ENCODE peak calls at places on chromosome 1, in five cellular contexts. R, Y, J, V and N are unnamed samples.

GRCh38 chr1:61084560-61084991 is 2.2 kb downstream of the NFIA start:
- DNase-seq in R (no peak), Y (no peak), J (no peak), V (no peak), N (no peak)

GRCh38 chr1:1212780-1213152 is 1.2 kb downstream of the TNFRSF4 start:
- DNase-seq in R (no peak), Y (no peak), J (no peak), V (no peak), N (peak)

GRCh38 chr1:211830330-211831142 is at the start of gene LPGAT1:
- DNase-seq in R (peak), Y (peak), J (peak), V (peak), N (no peak)

GRCh38 chr1:77552626-77553025 is 129.8 kb downstream of the ZZZ3 start:
- DNase-seq in R (no peak), Y (no peak), J (no peak), V (no peak), N (no peak)

GRCh38 chr1:53592521-53592982 is 133.4 kb downstream of the DMRTB1 start:
- DNase-seq in R (no peak), Y (peak), J (peak), V (no peak), N (no peak)

GRCh38 chr1:164830628-164831027 is 271.6 kb downstream of the PBX1 start:
- DNase-seq in R (no peak), Y (no peak), J (peak), V (no peak), N (no peak)

GRCh38 chr1:21568006-21568746 is 59.0 kb downstream of the ALPL start:
- DNase-seq in R (no peak), Y (no peak), J (no peak), V (no peak), N (no peak)

GRCh38 chr1:22132517-22133235 is 10.2 kb downstream of the WNT4 start:
- DNase-seq in R (no peak), Y (no peak), J (no peak), V (no peak), N (no peak)

GRCh38 chr1:154541231-154541630 is 17.2 kb downstream of the UBE2Q1 start:
- DNase-seq in R (no peak), Y (no peak), J (no peak), V (no peak), N (no peak)

GRCh38 chr1:230143534-230143933 is 76.5 kb downstream of the GALNT2 start:
- DNase-seq in R (peak), Y (no peak), J (no peak), V (no peak), N (no peak)

GRCh38 chr1:203216274-203217138 is 13.0 kb downstream of the CHIT1 start:
- DNase-seq in R (peak), Y (peak), J (peak), V (peak), N (peak)

GRCh38 chr1:54052470-54052933 is 502 bp downstream of the TMEM59 start:
- DNase-seq in R (peak), Y (peak), J (peak), V (no peak), N (no peak)

GRCh38 chr1:51237313-51237700 is 1.2 kb downstream of the RNF11 start:
- DNase-seq in R (no peak), Y (no peak), J (no peak), V (no peak), N (no peak)

GRCh38 chr1:225427249-225428065 is at the start of gene LBR:
- DNase-seq in R (no peak), Y (peak), J (no peak), V (no peak), N (peak)

GRCh38 chr1:221392453-221392852 is 349.4 kb downstream of the DUSP10 start:
- DNase-seq in R (no peak), Y (no peak), J (no peak), V (no peak), N (no peak)

GRCh38 chr1:161953256-161953920 is 70.3 kb downstream of the OLFML2B start:
- DNase-seq in R (no peak), Y (no peak), J (no peak), V (no peak), N (no peak)

GRCh38 chr1:38138498-38139233 is 92.1 kb upstream of the POU3F1 start:
- DNase-seq in R (no peak), Y (no peak), J (peak), V (peak), N (no peak)

GRCh38 chr1:228272831-228273571 is 65.2 kb downstream of the OBSCN start:
- DNase-seq in R (no peak), Y (no peak), J (no peak), V (no peak), N (no peak)
- TF ChIP-seq REST in R (no peak), Y (no peak), J (no peak), V (no peak), N (no peak)

GRCh38 chr1:40945491-40945973 is 34.0 kb upstream of the CTPS1 start:
- DNase-seq in R (no peak), Y (no peak), J (no peak), V (no peak), N (no peak)

GRCh38 chr1:40949563-40949962 is 29.9 kb upstream of the CTPS1 start:
- DNase-seq in R (no peak), Y (no peak), J (no peak), V (no peak), N (no peak)

GRCh38 chr1:40951943-40952743 is 27.4 kb upstream of the CTPS1 start:
- DNase-seq in R (peak), Y (peak), J (peak), V (peak), N (peak)

GRCh38 chr1:40952744-40953315 is 26.7 kb upstream of the CTPS1 start:
- DNase-seq in R (no peak), Y (no peak), J (no peak), V (no peak), N (no peak)

GRCh38 chr1:40948741-40949528 is 30.6 kb upstream of the CTPS1 start:
- DNase-seq in R (peak), Y (peak), J (peak), V (peak), N (peak)
- TF ChIP-seq REST in R (no peak), Y (no peak), J (no peak), V (no peak), N (no peak)

DNA sequence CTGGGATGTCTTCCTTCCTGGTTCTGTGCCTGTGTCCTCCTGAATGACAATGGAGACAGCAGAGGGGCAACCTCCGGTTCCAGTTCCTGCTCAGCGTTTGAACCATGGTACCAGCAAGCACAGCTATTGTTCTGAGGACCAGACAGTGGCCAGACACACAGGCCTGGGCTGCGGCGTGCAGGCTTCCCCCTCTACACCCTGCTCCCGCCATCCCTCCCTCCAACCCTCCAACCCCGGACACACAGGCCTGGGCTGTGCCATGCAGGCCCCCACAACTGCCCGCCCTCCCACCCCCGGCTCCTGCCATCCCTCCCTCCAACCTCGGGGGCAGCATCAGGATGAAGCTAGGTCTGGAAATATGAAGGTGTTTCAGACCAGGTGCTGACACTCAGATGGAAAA is 5.6 kb upstream of the MEGF6 start:
- DNase-seq in R (no peak), Y (no peak), J (no peak), V (no peak), N (no peak)
- TF ChIP-seq REST in R (no peak), Y (no peak), J (no peak), V (no peak), N (no peak)

DNA sequence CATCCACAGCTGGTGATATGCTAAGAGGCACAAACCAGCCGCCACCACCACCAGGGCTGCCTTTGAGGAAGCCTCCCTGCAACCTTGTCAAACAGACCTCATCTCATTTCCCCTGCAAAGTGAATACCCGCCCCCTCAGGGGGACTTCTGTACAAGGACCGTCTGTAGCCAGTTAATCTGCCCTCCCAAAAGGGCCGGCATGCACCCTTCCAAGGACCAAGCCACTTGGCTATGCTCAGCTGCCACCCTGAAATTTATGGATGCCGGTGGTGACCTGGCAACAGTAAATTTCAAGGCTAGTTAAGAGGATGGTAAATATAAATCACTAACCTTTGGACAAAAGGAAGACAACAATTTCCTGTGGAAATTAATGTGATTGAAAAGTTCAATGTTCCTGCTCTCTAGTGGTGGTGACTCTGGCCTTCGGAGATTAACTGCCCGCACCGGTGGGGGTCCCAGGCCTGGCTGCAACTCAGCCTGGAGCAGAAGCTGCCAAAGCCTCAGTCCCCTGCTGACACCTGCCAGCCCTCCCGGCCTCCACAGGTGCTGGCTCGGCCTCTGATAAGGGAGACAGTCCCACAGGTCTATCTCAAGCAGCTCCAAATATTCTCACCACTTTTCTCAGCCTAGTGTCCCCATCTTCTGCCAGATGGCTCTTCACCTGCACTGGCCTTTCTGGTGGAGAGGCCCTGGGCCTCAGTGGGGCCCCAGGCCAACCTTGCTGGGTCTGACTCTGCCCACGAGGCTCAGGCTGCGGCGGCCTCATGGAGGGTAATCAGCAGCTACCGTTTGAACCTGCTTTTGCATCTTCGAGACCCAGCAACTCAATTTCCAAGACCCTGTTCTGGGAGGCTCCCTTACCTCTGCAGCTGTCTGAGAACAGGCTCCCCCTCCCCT is 12.2 kb downstream of the TMEM53 start:
- DNase-seq in R (no peak), Y (no peak), J (no peak), V (no peak), N (no peak)
- TF ChIP-seq REST in R (no peak), Y (no peak), J (no peak), V (no peak), N (no peak)

GRCh38 chr1:67489643-67490042 is 59.4 kb upstream of the SERBP1 start:
- DNase-seq in R (peak), Y (peak), J (no peak), V (peak), N (peak)

GRCh38 chr1:67479146-67479891 is 49.1 kb upstream of the SERBP1 start:
- DNase-seq in R (peak), Y (no peak), J (no peak), V (no peak), N (no peak)

GRCh38 chr1:67485046-67485811 is 55.0 kb upstream of the SERBP1 start:
- DNase-seq in R (no peak), Y (no peak), J (no peak), V (no peak), N (no peak)

GRCh38 chr1:67482733-67483482 is 52.7 kb upstream of the SERBP1 start:
- DNase-seq in R (no peak), Y (no peak), J (no peak), V (no peak), N (no peak)

DNA sequence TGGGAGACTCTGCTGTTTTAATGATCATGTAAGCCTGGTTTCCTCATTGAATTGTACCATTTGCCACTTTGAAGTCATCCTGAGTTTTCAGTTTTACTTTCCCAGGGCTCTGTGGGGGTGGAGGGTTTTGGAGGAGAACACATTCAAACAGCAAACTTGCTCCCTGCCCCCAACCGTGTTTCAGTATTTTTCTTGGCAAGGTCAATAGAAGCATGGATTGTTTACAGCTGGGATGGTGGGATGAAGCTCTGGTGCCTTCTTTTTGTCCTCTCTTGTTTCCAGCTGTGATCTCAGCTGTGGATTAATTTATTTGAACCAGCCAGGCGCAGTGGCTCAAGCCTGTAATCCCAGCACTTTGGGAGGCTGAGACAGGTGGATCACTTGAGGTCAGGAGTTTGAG is 54.3 kb upstream of the SERBP1 start:
- DNase-seq in R (no peak), Y (no peak), J (no peak), V (no peak), N (no peak)
- TF ChIP-seq REST in R (no peak), Y (no peak), J (no peak), V (no peak), N (no peak)

GRCh38 chr1:3817821-3818597 is 21.7 kb upstream of the LRRC47 start:
- DNase-seq in R (no peak), Y (no peak), J (no peak), V (no peak), N (no peak)
- TF ChIP-seq REST in R (no peak), Y (no peak), J (no peak), V (no peak), N (no peak)

DNA sequence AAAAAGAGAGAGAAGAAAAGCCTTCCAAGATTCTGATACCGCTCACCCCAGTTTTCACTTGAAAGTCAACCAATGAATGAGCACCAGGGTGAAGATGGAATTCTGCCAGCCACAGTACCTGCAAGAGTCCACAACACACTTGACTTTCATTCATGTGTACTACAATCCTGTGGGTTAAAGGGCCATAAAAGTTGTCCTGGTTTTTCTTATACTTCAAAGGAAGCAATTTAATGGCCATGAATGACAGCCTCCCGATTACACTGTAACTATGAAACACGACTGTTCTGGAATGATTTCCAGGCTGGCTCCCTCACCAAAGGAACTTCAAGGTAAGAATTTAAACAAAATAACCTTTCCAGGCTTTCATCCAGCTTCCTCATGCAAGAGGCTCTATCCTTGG is 502.8 kb downstream of the SMYD3 start:
- DNase-seq in R (no peak), Y (no peak), J (no peak), V (no peak), N (no peak)
- TF ChIP-seq REST in R (no peak), Y (no peak), J (no peak), V (no peak), N (no peak)